ENCODE peak calls at places on chromosomes 4 and X, in eight cellular contexts. I is GM23248, H is MM.1S, B is GM23338, U is HCT116, J is SK-N-SH, D is hepatocyte, L is PC-3. K is an unnamed sample.

GRCh38 chr4:100008048-100008447 is 58.0 kb upstream of the H2AZ1 start:
- DNase-seq in I (peak), H (no peak), B (no peak), U (no peak), J (no peak), D (no peak), L (no peak), K (no peak)

GRCh38 chrX:106987488-106987887 is 12.5 kb downstream of the MORC4 start:
- DNase-seq in I (no peak), H (no peak), B (no peak), U (no peak), J (no peak), D (no peak), L (no peak), K (no peak)

GRCh38 chr4:145709843-145710242 is 29.9 kb downstream of the C4orf51 start:
- DNase-seq in I (peak), H (no peak), B (no peak), U (no peak), J (no peak), D (no peak), L (peak), K (no peak)

GRCh38 chr4:84718699-84719098 is 135.8 kb downstream of the CDS1 start:
- DNase-seq in I (no peak), H (no peak), B (no peak), U (no peak), J (no peak), D (no peak), L (no peak), K (no peak)

GRCh38 chr4:187604984-187605383 is 390.6 kb upstream of the ZFP42 start:
- DNase-seq in I (no peak), H (no peak), B (peak), U (no peak), J (no peak), D (no peak), L (no peak), K (no peak)

GRCh38 chr4:76301775-76302162 is 4.8 kb upstream of the STBD1 start:
- DNase-seq in I (no peak), H (no peak), B (no peak), U (no peak), J (no peak), D (no peak), L (no peak), K (no peak)

GRCh38 chrX:28847423-28847822 is 260.2 kb downstream of the IL1RAPL1 start:
- DNase-seq in I (no peak), H (no peak), B (no peak), U (peak), J (no peak), D (peak), L (peak), K (no peak)

GRCh38 chr4:139455187-139455586 is 1.3 kb downstream of the RAB33B start:
- DNase-seq in I (no peak), H (no peak), B (no peak), U (no peak), J (no peak), D (no peak), L (no peak), K (no peak)

GRCh38 chrX:77446840-77447239 is 349 bp upstream of the FGF16 start:
- DNase-seq in I (peak), H (no peak), B (no peak), U (no peak), J (no peak), D (no peak), L (no peak), K (no peak)

GRCh38 chr4:76386566-76387305 is 34.2 kb downstream of the CCDC158 start:
- DNase-seq in I (no peak), H (no peak), B (no peak), U (no peak), J (no peak), D (no peak), L (no peak), K (no peak)

GRCh38 chrX:10450229-10450958 is 170.0 kb downstream of the MID1 start:
- DNase-seq in I (peak), H (no peak), B (no peak), U (no peak), J (no peak), D (no peak), L (peak), K (no peak)

GRCh38 chr4:182306792-182307507 is 63.7 kb downstream of the TENM3 start:
- DNase-seq in I (no peak), H (no peak), B (no peak), U (no peak), J (no peak), D (no peak), L (no peak), K (no peak)

GRCh38 chrX:108696690-108697089 is 39.7 kb downstream of the IRS4 start:
- DNase-seq in I (peak), H (no peak), B (no peak), U (no peak), J (no peak), D (no peak), L (peak), K (no peak)

GRCh38 chrX:110125435-110125834 is 122.5 kb downstream of the TMEM164 start:
- DNase-seq in I (no peak), H (no peak), B (peak), U (no peak), J (peak), D (peak), L (peak), K (peak)

GRCh38 chrX:11908371-11908770 is 150.3 kb downstream of the MSL3 start:
- DNase-seq in I (peak), H (no peak), B (peak), U (no peak), J (peak), D (peak), L (peak), K (peak)

GRCh38 chr4:173130671-173131070 is 37.9 kb upstream of the GALNT7 start:
- DNase-seq in I (no peak), H (no peak), B (no peak), U (no peak), J (no peak), D (no peak), L (no peak), K (no peak)

GRCh38 chr4:24210332-24210902 is 320.6 kb upstream of the PPARGC1A start:
- DNase-seq in I (peak), H (no peak), B (no peak), U (no peak), J (no peak), D (no peak), L (no peak), K (no peak)

GRCh38 chrX:150984164-150984824 is 1.2 kb downstream of the HMGB3 start:
- DNase-seq in I (peak), H (no peak), B (no peak), U (no peak), J (peak), D (peak), L (no peak), K (peak)

GRCh38 chr4:143354990-143355389 is 18.3 kb downstream of the GAB1 start:
- DNase-seq in I (no peak), H (peak), B (no peak), U (no peak), J (peak), D (no peak), L (no peak), K (no peak)

GRCh38 chrX:46168254-46168653 is 377.0 kb downstream of the ZNF674 start:
- DNase-seq in I (no peak), H (no peak), B (no peak), U (no peak), J (no peak), D (no peak), L (no peak), K (no peak)

GRCh38 chr4:137631605-137632004 is 99.3 kb upstream of the PCDH18 start:
- DNase-seq in I (no peak), H (no peak), B (no peak), U (no peak), J (no peak), D (no peak), L (no peak), K (no peak)

GRCh38 chr4:139011220-139011950 is 4.2 kb upstream of the NOCT start:
- DNase-seq in I (no peak), H (no peak), B (no peak), U (no peak), J (no peak), D (peak), L (no peak), K (no peak)

GRCh38 chr4:7904108-7904516 is 35.5 kb downstream of the AFAP1 start:
- DNase-seq in I (peak), H (no peak), B (no peak), U (no peak), J (no peak), D (no peak), L (no peak), K (no peak)

GRCh38 chr4:52425751-52426326 is 233.3 kb downstream of the USP46 start:
- DNase-seq in I (no peak), H (no peak), B (no peak), U (no peak), J (no peak), D (no peak), L (peak), K (no peak)

GRCh38 chr4:179415842-179416223 is 1973.6 kb upstream of the AGA start:
- DNase-seq in I (no peak), H (no peak), B (peak), U (no peak), J (no peak), D (peak), L (peak), K (no peak)

GRCh38 chrX:18906286-18906685 is 77.6 kb downstream of the PHKA2 start:
- DNase-seq in I (no peak), H (no peak), B (no peak), U (no peak), J (no peak), D (no peak), L (no peak), K (no peak)

GRCh38 chrX:130413415-130413814 is 11.6 kb downstream of the RBMX2 start:
- DNase-seq in I (no peak), H (no peak), B (no peak), U (no peak), J (no peak), D (no peak), L (no peak), K (no peak)

GRCh38 chrX:23578079-23578478 is 89.2 kb upstream of the PRDX4 start:
- DNase-seq in I (peak), H (no peak), B (no peak), U (no peak), J (no peak), D (no peak), L (peak), K (no peak)

GRCh38 chr4:56731857-56732256 is 50.8 kb upstream of the HOPX start:
- DNase-seq in I (no peak), H (no peak), B (peak), U (no peak), J (no peak), D (peak), L (no peak), K (no peak)

GRCh38 chr4:11496313-11496956 is 67.7 kb upstream of the HS3ST1 start:
- DNase-seq in I (no peak), H (no peak), B (no peak), U (no peak), J (no peak), D (no peak), L (peak), K (peak)

GRCh38 chr4:137070614-137071013 is 461.7 kb downstream of the PCDH18 start:
- DNase-seq in I (no peak), H (no peak), B (peak), U (no peak), J (peak), D (no peak), L (no peak), K (peak)

GRCh38 chrX:110226931-110227330 is 91.0 kb downstream of the AMMECR1 start:
- DNase-seq in I (peak), H (no peak), B (no peak), U (no peak), J (no peak), D (no peak), L (peak), K (no peak)

GRCh38 chrX:120514236-120514635 is 45.1 kb upstream of the LAMP2 start:
- DNase-seq in I (peak), H (peak), B (peak), U (no peak), J (peak), D (peak), L (peak), K (peak)

GRCh38 chr4:168722391-168722790 is 225.5 kb downstream of the PALLD start:
- DNase-seq in I (no peak), H (no peak), B (no peak), U (no peak), J (no peak), D (no peak), L (no peak), K (no peak)

GRCh38 chrX:17679820-17680219 is 57.5 kb upstream of the SCML1 start:
- DNase-seq in I (no peak), H (no peak), B (no peak), U (no peak), J (no peak), D (no peak), L (no peak), K (no peak)

GRCh38 chr4:140856692-140857091 is 100.5 kb upstream of the TBC1D9 start:
- DNase-seq in I (peak), H (no peak), B (peak), U (peak), J (no peak), D (peak), L (peak), K (peak)

DNA sequence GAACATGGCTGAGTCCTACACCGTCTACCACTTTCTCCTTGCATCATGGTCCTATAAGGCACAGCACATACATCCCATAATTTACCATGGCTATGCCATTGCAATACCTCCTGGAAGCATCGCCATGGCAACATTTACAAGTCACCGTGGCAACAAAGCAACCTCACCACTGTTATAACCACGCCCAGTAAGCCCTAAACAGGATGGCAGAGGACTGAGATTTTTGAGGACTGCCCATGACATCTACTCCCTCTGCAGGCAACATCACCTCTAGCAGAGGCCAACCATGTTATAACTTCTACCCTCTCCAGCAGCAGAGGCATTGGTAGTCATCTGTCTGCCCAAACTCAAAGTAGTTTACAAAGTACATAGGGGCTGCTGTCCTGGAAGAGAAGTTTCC is 29.7 kb downstream of the BCOR start:
- DNase-seq in I (peak), H (no peak), B (no peak), U (no peak), J (no peak), D (no peak), L (peak), K (no peak)
- TF ChIP-seq EZH2phosphoT487 in I (no peak), H (no peak), B (no peak), U (no peak), J (no peak), D (no peak), L (no peak), K (no peak)

GRCh38 chr4:113080050-113080449 is 30.6 kb downstream of the ANK2 start:
- DNase-seq in I (peak), H (no peak), B (peak), U (no peak), J (no peak), D (peak), L (no peak), K (peak)

GRCh38 chr4:113086172-113086695 is 36.8 kb downstream of the ANK2 start:
- DNase-seq in I (no peak), H (no peak), B (no peak), U (no peak), J (no peak), D (no peak), L (peak), K (no peak)

GRCh38 chr4:113077611-113078010 is 28.2 kb downstream of the ANK2 start:
- DNase-seq in I (no peak), H (no peak), B (no peak), U (no peak), J (peak), D (no peak), L (no peak), K (peak)

GRCh38 chr4:113083346-113083745 is 33.9 kb downstream of the ANK2 start:
- DNase-seq in I (no peak), H (no peak), B (no peak), U (no peak), J (peak), D (no peak), L (no peak), K (no peak)

GRCh38 chr4:113080624-113081023 is 31.2 kb downstream of the ANK2 start:
- DNase-seq in I (no peak), H (no peak), B (no peak), U (no peak), J (no peak), D (no peak), L (no peak), K (no peak)
- TF ChIP-seq EZH2phosphoT487 in I (no peak), H (no peak), B (no peak), U (no peak), J (no peak), D (no peak), L (no peak), K (no peak)

GRCh38 chr4:107757860-107758476 is 37.9 kb upstream of the PAPSS1 start:
- DNase-seq in I (peak), H (peak), B (peak), U (no peak), J (peak), D (peak), L (peak), K (peak)

GRCh38 chr4:107757293-107757692 is 37.3 kb upstream of the PAPSS1 start:
- DNase-seq in I (no peak), H (no peak), B (no peak), U (no peak), J (no peak), D (no peak), L (no peak), K (no peak)

GRCh38 chr4:107760281-107760947 is 40.4 kb upstream of the PAPSS1 start:
- DNase-seq in I (no peak), H (no peak), B (peak), U (no peak), J (peak), D (peak), L (peak), K (peak)

GRCh38 chr4:107751670-107752069 is 31.6 kb upstream of the PAPSS1 start:
- DNase-seq in I (no peak), H (no peak), B (no peak), U (no peak), J (no peak), D (no peak), L (no peak), K (no peak)

GRCh38 chr4:107755841-107756356 is 35.9 kb upstream of the PAPSS1 start:
- DNase-seq in I (no peak), H (peak), B (peak), U (no peak), J (no peak), D (no peak), L (no peak), K (no peak)
- TF ChIP-seq EZH2phosphoT487 in I (no peak), H (no peak), B (no peak), U (no peak), J (no peak), D (no peak), L (no peak), K (no peak)

GRCh38 chrX:2266445-2267349 is 234.1 kb downstream of the DHRSX start:
- DNase-seq in I (no peak), H (no peak), B (no peak), U (no peak), J (no peak), D (no peak), L (no peak), K (no peak)

GRCh38 chrX:2261838-2262678 is 238.7 kb downstream of the DHRSX start:
- DNase-seq in I (peak), H (no peak), B (no peak), U (no peak), J (no peak), D (no peak), L (no peak), K (no peak)

GRCh38 chrX:2267890-2268289 is 232.9 kb downstream of the DHRSX start:
- DNase-seq in I (no peak), H (no peak), B (no peak), U (no peak), J (no peak), D (no peak), L (no peak), K (no peak)

GRCh38 chrX:2262679-2263055 is 238.1 kb downstream of the DHRSX start:
- DNase-seq in I (no peak), H (no peak), B (peak), U (no peak), J (no peak), D (no peak), L (no peak), K (no peak)

GRCh38 chrX:2264179-2265030 is 236.4 kb downstream of the DHRSX start:
- DNase-seq in I (no peak), H (no peak), B (no peak), U (no peak), J (no peak), D (no peak), L (no peak), K (no peak)
- TF ChIP-seq EZH2phosphoT487 in I (no peak), H (no peak), B (no peak), U (no peak), J (no peak), D (no peak), L (no peak), K (no peak)

GRCh38 chrX:375181-376036 is 11.3 kb downstream of the PPP2R3B start:
- DNase-seq in I (no peak), H (no peak), B (peak), U (no peak), J (no peak), D (no peak), L (no peak), K (no peak)

GRCh38 chrX:374566-374965 is 12.1 kb downstream of the PPP2R3B start:
- DNase-seq in I (peak), H (no peak), B (no peak), U (no peak), J (peak), D (no peak), L (no peak), K (no peak)

GRCh38 chrX:372856-373640 is 13.7 kb downstream of the PPP2R3B start:
- DNase-seq in I (peak), H (no peak), B (no peak), U (no peak), J (no peak), D (no peak), L (no peak), K (peak)

GRCh38 chrX:371907-372306 is 14.8 kb downstream of the PPP2R3B start:
- DNase-seq in I (no peak), H (no peak), B (peak), U (no peak), J (no peak), D (no peak), L (no peak), K (peak)

DNA sequence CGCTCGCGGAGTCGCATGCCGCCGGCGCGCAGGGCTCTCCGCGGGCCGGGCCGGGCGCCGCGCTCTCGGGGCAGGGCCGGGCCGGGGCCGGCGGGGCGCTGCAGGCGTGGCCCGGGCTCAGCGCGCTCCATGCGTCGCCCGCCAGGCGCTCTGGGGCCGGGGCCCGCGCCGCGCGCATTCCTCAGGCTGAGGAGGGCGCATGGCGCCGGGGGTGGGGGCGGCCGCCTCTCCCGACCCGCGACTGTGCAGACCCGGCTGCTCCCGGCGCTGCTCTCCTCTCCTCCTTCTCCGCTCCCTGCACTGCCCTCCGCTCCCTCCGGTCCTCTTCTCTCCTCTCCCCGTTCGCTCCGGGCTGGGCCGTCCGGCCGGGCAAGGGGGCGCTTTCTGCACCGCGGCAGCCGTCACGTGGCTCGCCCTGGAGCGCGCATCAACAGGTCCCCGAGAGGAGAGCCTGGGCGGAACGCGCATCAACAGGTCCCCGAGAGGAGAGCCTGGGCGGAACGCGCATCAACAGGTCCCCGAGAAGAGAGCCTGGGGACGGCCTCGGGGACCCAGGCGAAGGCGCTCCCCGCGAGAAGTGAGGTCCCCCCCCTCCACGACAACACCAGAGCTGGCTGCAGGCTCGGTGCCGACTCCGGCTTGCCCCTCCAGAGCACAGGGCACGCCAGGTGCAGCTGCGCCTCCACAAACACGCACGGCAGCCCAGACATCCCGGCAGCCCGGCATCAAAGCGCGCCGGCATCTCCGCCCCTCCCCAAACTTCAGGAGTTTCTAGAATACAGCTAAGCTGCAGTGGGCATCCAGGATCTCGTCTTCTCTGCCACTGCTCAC is 12.9 kb downstream of the PPP2R3B start:
- DNase-seq in I (peak), H (no peak), B (peak), U (no peak), J (no peak), D (peak), L (no peak), K (peak)
- TF ChIP-seq EZH2phosphoT487 in I (no peak), H (no peak), B (no peak), U (no peak), J (no peak), D (no peak), L (no peak), K (peak)

GRCh38 chr4:185464887-185465286 is 6.6 kb downstream of the CCDC110 start:
- DNase-seq in I (no peak), H (no peak), B (no peak), U (no peak), J (no peak), D (no peak), L (no peak), K (no peak)
- TF ChIP-seq EZH2phosphoT487 in I (no peak), H (no peak), B (no peak), U (no peak), J (no peak), D (no peak), L (no peak), K (no peak)

K was measured in neural progenitor cell.